ENCODE peak calls at places on chromosomes 3 and 15, in five cellular contexts. One of them, this sample, is unnamed.

GRCh38 chr3:6807967-6808588 is 52.8 kb upstream of the GRM7 start:
- DNase-seq in mammary epithelial cell: peak; percentile 94
- DNase-seq in brain microvascular endothelial cell: no peak
- DNase-seq in uterus: no peak
- DNase-seq in MM.1S: no peak
- DNase-seq in this sample: no peak

GRCh38 chr3:150371741-150372254 is 36.3 kb upstream of the TSC22D2 start:
- DNase-seq in mammary epithelial cell: peak; percentile 98
- DNase-seq in brain microvascular endothelial cell: peak; percentile 98
- DNase-seq in uterus: peak; percentile 54
- DNase-seq in MM.1S: no peak
- DNase-seq in this sample: peak; percentile 84

GRCh38 chr3:9296241-9296640 is 46.8 kb upstream of the SRGAP3 start:
- DNase-seq in mammary epithelial cell: no peak
- DNase-seq in brain microvascular endothelial cell: no peak
- DNase-seq in uterus: no peak
- DNase-seq in MM.1S: no peak
- DNase-seq in this sample: no peak

GRCh38 chr3:45167011-45167911 is 21.1 kb upstream of the CDCP1 start:
- DNase-seq in mammary epithelial cell: peak; percentile 98
- DNase-seq in brain microvascular endothelial cell: peak; percentile 89
- DNase-seq in uterus: peak; percentile 57
- DNase-seq in MM.1S: peak; percentile 91
- DNase-seq in this sample: peak; percentile 22

GRCh38 chr3:11566478-11566877 is 77.2 kb downstream of the VGLL4 start:
- DNase-seq in mammary epithelial cell: no peak
- DNase-seq in brain microvascular endothelial cell: no peak
- DNase-seq in uterus: no peak
- DNase-seq in MM.1S: no peak
- DNase-seq in this sample: no peak

GRCh38 chr3:196662033-196662432 is 22.5 kb downstream of the NRROS start:
- DNase-seq in mammary epithelial cell: no peak
- DNase-seq in brain microvascular endothelial cell: no peak
- DNase-seq in uterus: no peak
- DNase-seq in MM.1S: no peak
- DNase-seq in this sample: no peak

GRCh38 chr3:101848326-101848725 is 988 bp upstream of the NFKBIZ start:
- DNase-seq in mammary epithelial cell: no peak
- DNase-seq in brain microvascular endothelial cell: no peak
- DNase-seq in uterus: no peak
- DNase-seq in MM.1S: no peak
- DNase-seq in this sample: no peak

GRCh38 chr3:172679599-172679998 is 31.3 kb downstream of the NCEH1 start:
- DNase-seq in mammary epithelial cell: no peak
- DNase-seq in brain microvascular endothelial cell: no peak
- DNase-seq in uterus: no peak
- DNase-seq in MM.1S: no peak
- DNase-seq in this sample: no peak

GRCh38 chr15:66588537-66588936 is 22.7 kb upstream of the LCTL start:
- DNase-seq in mammary epithelial cell: no peak
- DNase-seq in brain microvascular endothelial cell: no peak
- DNase-seq in uterus: no peak
- DNase-seq in MM.1S: no peak
- DNase-seq in this sample: no peak

GRCh38 chr15:63752075-63752684 is 81.6 kb downstream of the HERC1 start:
- DNase-seq in mammary epithelial cell: peak; percentile 40
- DNase-seq in brain microvascular endothelial cell: peak; percentile 67
- DNase-seq in uterus: no peak
- DNase-seq in MM.1S: peak; percentile 59
- DNase-seq in this sample: no peak

DNA sequence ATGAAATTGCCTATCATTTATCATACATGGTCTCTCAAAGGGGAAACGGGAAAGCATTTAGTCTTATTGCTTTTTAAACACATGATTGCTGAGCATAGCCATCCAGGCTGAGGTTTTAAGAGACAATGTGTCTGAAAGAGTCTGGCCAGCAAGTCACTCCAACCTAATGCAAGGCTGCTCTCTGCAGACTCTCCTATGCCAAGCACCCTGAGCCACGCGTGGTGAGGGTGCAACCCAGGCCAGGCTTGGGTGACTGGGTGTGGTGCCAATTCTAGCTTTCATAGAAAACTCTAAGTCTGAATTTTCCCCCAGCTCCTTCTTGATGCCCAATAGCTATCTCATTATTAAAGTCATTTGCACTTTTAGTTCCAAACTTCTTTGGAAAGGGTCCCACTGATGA is 200.3 kb downstream of the RPLP1 start:
- DNase-seq in mammary epithelial cell: no peak
- DNase-seq in brain microvascular endothelial cell: no peak
- DNase-seq in uterus: no peak
- DNase-seq in MM.1S: no peak
- DNase-seq in this sample: no peak
- TF ChIP-seq CTCF in mammary epithelial cell: no peak
- TF ChIP-seq CTCF in brain microvascular endothelial cell: no peak
- TF ChIP-seq CTCF in uterus: no peak
- TF ChIP-seq CTCF in MM.1S: no peak
- TF ChIP-seq CTCF in this sample: no peak

GRCh38 chr3:30691944-30692343 is 85.5 kb downstream of the TGFBR2 start:
- DNase-seq in mammary epithelial cell: no peak
- DNase-seq in brain microvascular endothelial cell: no peak
- DNase-seq in uterus: no peak
- DNase-seq in MM.1S: no peak
- DNase-seq in this sample: no peak

GRCh38 chr3:30693470-30694120 is 87.2 kb downstream of the TGFBR2 start:
- DNase-seq in mammary epithelial cell: peak; percentile 41
- DNase-seq in brain microvascular endothelial cell: peak; percentile 64
- DNase-seq in uterus: no peak
- DNase-seq in MM.1S: peak; percentile 75
- DNase-seq in this sample: no peak

GRCh38 chr3:30694148-30694547 is 87.7 kb downstream of the TGFBR2 start:
- DNase-seq in mammary epithelial cell: no peak
- DNase-seq in brain microvascular endothelial cell: no peak
- DNase-seq in uterus: no peak
- DNase-seq in MM.1S: no peak
- DNase-seq in this sample: no peak

GRCh38 chr3:30691249-30691880 is 85.0 kb downstream of the TGFBR2 start:
- DNase-seq in mammary epithelial cell: no peak
- DNase-seq in brain microvascular endothelial cell: no peak
- DNase-seq in uterus: no peak
- DNase-seq in MM.1S: no peak
- DNase-seq in this sample: no peak

GRCh38 chr3:30692498-30693130 is 86.2 kb downstream of the TGFBR2 start:
- DNase-seq in mammary epithelial cell: no peak
- DNase-seq in brain microvascular endothelial cell: no peak
- DNase-seq in uterus: no peak
- DNase-seq in MM.1S: no peak
- DNase-seq in this sample: no peak
- H3K36me3 ChIP-seq in mammary epithelial cell: peaks cover 71% of the 10 kb centered on the region
- H3K36me3 ChIP-seq in brain microvascular endothelial cell: peaks cover 47% of the 10 kb centered on the region
- H3K36me3 ChIP-seq in uterus: no peaks in the 10 kb centered on the region
- H3K36me3 ChIP-seq in MM.1S: no peaks in the 10 kb centered on the region
- H3K36me3 ChIP-seq in this sample: peaks cover 43% of the 10 kb centered on the region

DNA sequence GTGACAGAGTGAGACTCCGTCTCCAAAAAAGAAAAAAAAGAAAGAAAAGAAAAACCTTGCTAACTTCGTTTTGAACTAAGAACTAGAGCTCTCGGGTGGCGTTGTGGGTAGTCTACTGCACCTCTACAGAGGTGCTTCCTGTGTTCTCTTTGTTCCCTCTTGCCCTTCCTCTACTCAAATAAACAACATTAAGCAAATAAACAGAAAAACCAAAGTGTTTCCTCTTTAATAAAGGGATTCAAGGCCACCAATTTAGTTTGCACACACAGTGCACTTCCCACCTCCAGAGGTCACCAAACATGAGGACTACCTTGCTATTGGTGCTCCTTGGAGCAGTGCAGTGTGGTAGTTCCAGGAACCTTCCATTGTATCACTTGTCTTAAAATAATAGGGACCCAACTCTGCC is 354.2 kb upstream of the TBL1XR1 start:
- DNase-seq in mammary epithelial cell: no peak
- DNase-seq in brain microvascular endothelial cell: no peak
- DNase-seq in uterus: no peak
- DNase-seq in MM.1S: no peak
- DNase-seq in this sample: no peak
- TF ChIP-seq CTCF in mammary epithelial cell: no peak
- TF ChIP-seq CTCF in brain microvascular endothelial cell: no peak
- TF ChIP-seq CTCF in uterus: no peak
- TF ChIP-seq CTCF in MM.1S: no peak
- TF ChIP-seq CTCF in this sample: no peak

GRCh38 chr3:46925585-46925934 is 48.0 kb downstream of the PTH1R start:
- DNase-seq in mammary epithelial cell: no peak
- DNase-seq in brain microvascular endothelial cell: no peak
- DNase-seq in uterus: no peak
- DNase-seq in MM.1S: no peak
- DNase-seq in this sample: no peak

GRCh38 chr3:46926871-46927717 is 49.5 kb downstream of the CCDC12 start:
- DNase-seq in mammary epithelial cell: no peak
- DNase-seq in brain microvascular endothelial cell: no peak
- DNase-seq in uterus: peak; percentile 6
- DNase-seq in MM.1S: peak; percentile 61
- DNase-seq in this sample: no peak

GRCh38 chr3:46926447-46926846 is 48.9 kb downstream of the PTH1R start:
- DNase-seq in mammary epithelial cell: no peak
- DNase-seq in brain microvascular endothelial cell: no peak
- DNase-seq in uterus: peak; percentile 9
- DNase-seq in MM.1S: no peak
- DNase-seq in this sample: no peak

GRCh38 chr3:46924921-46925584 is 47.5 kb downstream of the PTH1R start:
- DNase-seq in mammary epithelial cell: no peak
- DNase-seq in brain microvascular endothelial cell: no peak
- DNase-seq in uterus: no peak
- DNase-seq in MM.1S: no peak
- DNase-seq in this sample: no peak

DNA sequence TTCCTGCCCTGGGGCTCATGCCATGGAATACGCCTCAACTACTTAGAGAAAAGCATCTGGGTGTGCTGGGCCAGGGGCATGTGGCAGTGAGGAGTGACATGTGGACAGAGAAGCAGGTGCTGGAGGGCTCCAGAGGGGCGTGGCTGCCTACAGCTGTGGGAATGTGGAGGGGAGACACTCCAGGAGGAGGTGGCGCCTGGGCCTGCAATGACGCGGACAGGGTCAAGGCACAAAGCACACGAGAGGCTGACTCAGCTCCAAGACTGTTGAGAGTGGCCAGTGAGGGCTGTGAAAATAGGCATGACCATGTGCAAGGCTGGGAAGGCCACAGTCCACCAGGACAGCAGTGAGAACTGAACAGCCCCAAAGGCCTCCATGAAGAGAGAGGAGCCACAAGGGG is 48.5 kb downstream of the PTH1R start:
- DNase-seq in mammary epithelial cell: no peak
- DNase-seq in brain microvascular endothelial cell: peak; percentile 62
- DNase-seq in uterus: peak; percentile 14
- DNase-seq in MM.1S: no peak
- DNase-seq in this sample: no peak
- H3K36me3 ChIP-seq in mammary epithelial cell: peaks cover 18% of the 10 kb centered on the region
- H3K36me3 ChIP-seq in brain microvascular endothelial cell: peaks cover 51% of the 10 kb centered on the region
- H3K36me3 ChIP-seq in uterus: no peaks in the 10 kb centered on the region
- H3K36me3 ChIP-seq in MM.1S: peaks cover 17% of the 10 kb centered on the region
- H3K36me3 ChIP-seq in this sample: no peaks in the 10 kb centered on the region

DNA sequence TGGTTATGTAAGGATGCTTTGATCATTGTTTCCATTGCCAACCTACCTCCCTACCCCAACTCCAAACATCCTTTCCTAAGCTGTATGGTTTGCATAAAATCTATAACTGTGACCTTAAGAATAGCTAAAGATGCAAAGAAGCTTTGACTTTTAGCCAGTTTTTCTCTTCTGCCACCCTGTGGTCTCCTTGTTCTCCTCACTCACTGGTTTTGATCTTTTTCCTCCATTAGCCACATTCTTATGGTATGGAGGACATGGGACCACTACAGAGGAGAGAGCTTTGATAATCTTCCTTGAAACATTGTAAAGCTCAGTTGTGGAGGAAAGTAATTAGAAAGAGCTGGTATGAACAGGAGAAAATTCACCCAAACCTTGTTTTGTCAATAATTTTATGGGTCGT is 115.9 kb downstream of the NEK11 start:
- DNase-seq in mammary epithelial cell: no peak
- DNase-seq in brain microvascular endothelial cell: no peak
- DNase-seq in uterus: no peak
- DNase-seq in MM.1S: no peak
- DNase-seq in this sample: no peak
- TF ChIP-seq CTCF in mammary epithelial cell: no peak
- TF ChIP-seq CTCF in brain microvascular endothelial cell: peak; percentile 24
- TF ChIP-seq CTCF in uterus: no peak
- TF ChIP-seq CTCF in MM.1S: peak; percentile 17
- TF ChIP-seq CTCF in this sample: no peak

GRCh38 chr15:80153900-80154299 is 1.1 kb downstream of the FAH start:
- DNase-seq in mammary epithelial cell: no peak
- DNase-seq in brain microvascular endothelial cell: no peak
- DNase-seq in uterus: no peak
- DNase-seq in MM.1S: no peak
- DNase-seq in this sample: no peak
- H3K36me3 ChIP-seq in mammary epithelial cell: no peaks in the 10 kb centered on the region
- H3K36me3 ChIP-seq in brain microvascular endothelial cell: no peaks in the 10 kb centered on the region
- H3K36me3 ChIP-seq in uterus: no peaks in the 10 kb centered on the region
- H3K36me3 ChIP-seq in MM.1S: no peaks in the 10 kb centered on the region
- H3K36me3 ChIP-seq in this sample: no peaks in the 10 kb centered on the region

GRCh38 chr3:204102-204501 is 7.5 kb downstream of the CHL1 start:
- DNase-seq in mammary epithelial cell: no peak
- DNase-seq in brain microvascular endothelial cell: no peak
- DNase-seq in uterus: no peak
- DNase-seq in MM.1S: no peak
- DNase-seq in this sample: no peak

GRCh38 chr3:212432-212831 is 15.9 kb downstream of the CHL1 start:
- DNase-seq in mammary epithelial cell: no peak
- DNase-seq in brain microvascular endothelial cell: no peak
- DNase-seq in uterus: no peak
- DNase-seq in MM.1S: no peak
- DNase-seq in this sample: no peak

GRCh38 chr3:210649-211048 is 14.1 kb downstream of the CHL1 start:
- DNase-seq in mammary epithelial cell: no peak
- DNase-seq in brain microvascular endothelial cell: no peak
- DNase-seq in uterus: no peak
- DNase-seq in MM.1S: no peak
- DNase-seq in this sample: no peak

GRCh38 chr3:207973-208372 is 11.4 kb downstream of the CHL1 start:
- DNase-seq in mammary epithelial cell: no peak
- DNase-seq in brain microvascular endothelial cell: no peak
- DNase-seq in uterus: no peak
- DNase-seq in MM.1S: no peak
- DNase-seq in this sample: no peak
- TF ChIP-seq CTCF in mammary epithelial cell: no peak
- TF ChIP-seq CTCF in brain microvascular endothelial cell: no peak
- TF ChIP-seq CTCF in uterus: no peak
- TF ChIP-seq CTCF in MM.1S: no peak
- TF ChIP-seq CTCF in this sample: no peak